ENCODE peak calls at places on chromosomes 11 and 22, in seven cellular contexts. One of them, this sample, is unnamed.

GRCh38 chr11:8871283-8871775 is 39.7 kb upstream of the AKIP1 start:
- DNase-seq in Caki2: peak; percentile 61
- DNase-seq in caudate nucleus: no peak
- DNase-seq in PC-9: peak; percentile 36
- DNase-seq in dermis blood vessel endothelial cell: peak; percentile 81
- DNase-seq in foreskin fibroblast: peak; percentile 95
- DNase-seq in lower leg skin: peak; percentile 60
- DNase-seq in this sample: peak; percentile 93

GRCh38 chr11:10490398-10491232 is 35.6 kb downstream of the AMPD3 start:
- DNase-seq in Caki2: peak; percentile 99
- DNase-seq in caudate nucleus: peak; percentile 72
- DNase-seq in PC-9: peak; percentile 88
- DNase-seq in dermis blood vessel endothelial cell: peak; percentile 93
- DNase-seq in foreskin fibroblast: peak; percentile 100
- DNase-seq in lower leg skin: peak; percentile 78
- DNase-seq in this sample: peak; percentile 99

GRCh38 chr11:73058989-73059674 is 83.0 kb downstream of the FCHSD2 start:
- DNase-seq in Caki2: no peak
- DNase-seq in caudate nucleus: no peak
- DNase-seq in PC-9: no peak
- DNase-seq in dermis blood vessel endothelial cell: no peak
- DNase-seq in foreskin fibroblast: no peak
- DNase-seq in lower leg skin: no peak
- DNase-seq in this sample: no peak

GRCh38 chr11:3674189-3674588 is 3.0 kb upstream of the CHRNA10 start:
- DNase-seq in Caki2: peak; percentile 52
- DNase-seq in caudate nucleus: no peak
- DNase-seq in PC-9: peak; percentile 58
- DNase-seq in dermis blood vessel endothelial cell: peak; percentile 61
- DNase-seq in foreskin fibroblast: peak; percentile 31
- DNase-seq in lower leg skin: no peak
- DNase-seq in this sample: peak; percentile 14

GRCh38 chr11:132904566-132904965 is 627.7 kb downstream of the OPCML start:
- DNase-seq in Caki2: no peak
- DNase-seq in caudate nucleus: no peak
- DNase-seq in PC-9: no peak
- DNase-seq in dermis blood vessel endothelial cell: no peak
- DNase-seq in foreskin fibroblast: no peak
- DNase-seq in lower leg skin: no peak
- DNase-seq in this sample: no peak

GRCh38 chr11:26931248-26931631 is 62.7 kb upstream of the FIBIN start:
- DNase-seq in Caki2: no peak
- DNase-seq in caudate nucleus: no peak
- DNase-seq in PC-9: no peak
- DNase-seq in dermis blood vessel endothelial cell: no peak
- DNase-seq in foreskin fibroblast: peak; percentile 76
- DNase-seq in lower leg skin: no peak
- DNase-seq in this sample: no peak

GRCh38 chr11:8870461-8871282 is 40.3 kb upstream of the AKIP1 start:
- DNase-seq in Caki2: peak; percentile 64
- DNase-seq in caudate nucleus: peak; percentile 5
- DNase-seq in PC-9: peak; percentile 53
- DNase-seq in dermis blood vessel endothelial cell: peak; percentile 74
- DNase-seq in foreskin fibroblast: peak; percentile 84
- DNase-seq in lower leg skin: peak; percentile 33
- DNase-seq in this sample: peak; percentile 67

GRCh38 chr11:118923721-118924587 is 1.8 kb downstream of the BCL9L start:
- DNase-seq in Caki2: no peak
- DNase-seq in caudate nucleus: no peak
- DNase-seq in PC-9: no peak
- DNase-seq in dermis blood vessel endothelial cell: no peak
- DNase-seq in foreskin fibroblast: peak; percentile 40
- DNase-seq in lower leg skin: peak; percentile 21
- DNase-seq in this sample: no peak

GRCh38 chr11:117970400-117971024 is 15.7 kb upstream of the IL10RA start:
- DNase-seq in Caki2: peak; percentile 1
- DNase-seq in caudate nucleus: no peak
- DNase-seq in PC-9: peak; percentile 54
- DNase-seq in dermis blood vessel endothelial cell: peak; percentile 23
- DNase-seq in foreskin fibroblast: no peak
- DNase-seq in lower leg skin: no peak
- DNase-seq in this sample: no peak

GRCh38 chr22:19011075-19011474 is 75.0 kb upstream of the PRODH start:
- DNase-seq in Caki2: peak; percentile 72
- DNase-seq in caudate nucleus: no peak
- DNase-seq in PC-9: no peak
- DNase-seq in dermis blood vessel endothelial cell: no peak
- DNase-seq in foreskin fibroblast: no peak
- DNase-seq in lower leg skin: no peak
- DNase-seq in this sample: no peak

GRCh38 chr11:124753207-124753606 is 1.2 kb upstream of the VSIG2 start:
- DNase-seq in Caki2: no peak
- DNase-seq in caudate nucleus: no peak
- DNase-seq in PC-9: peak; percentile 55
- DNase-seq in dermis blood vessel endothelial cell: no peak
- DNase-seq in foreskin fibroblast: peak; percentile 44
- DNase-seq in lower leg skin: no peak
- DNase-seq in this sample: no peak

GRCh38 chr11:60116996-60117790 is 28.7 kb downstream of the MS4A2 start:
- DNase-seq in Caki2: no peak
- DNase-seq in caudate nucleus: no peak
- DNase-seq in PC-9: no peak
- DNase-seq in dermis blood vessel endothelial cell: no peak
- DNase-seq in foreskin fibroblast: no peak
- DNase-seq in lower leg skin: no peak
- DNase-seq in this sample: no peak

GRCh38 chr22:43852605-43853327 is 9.5 kb downstream of the SULT4A1 start:
- DNase-seq in Caki2: no peak
- DNase-seq in caudate nucleus: no peak
- DNase-seq in PC-9: no peak
- DNase-seq in dermis blood vessel endothelial cell: no peak
- DNase-seq in foreskin fibroblast: no peak
- DNase-seq in lower leg skin: no peak
- DNase-seq in this sample: no peak

GRCh38 chr11:62444271-62444833 is 25.5 kb downstream of the SCGB1A1 start:
- DNase-seq in Caki2: no peak
- DNase-seq in caudate nucleus: no peak
- DNase-seq in PC-9: no peak
- DNase-seq in dermis blood vessel endothelial cell: peak; percentile 66
- DNase-seq in foreskin fibroblast: peak; percentile 92
- DNase-seq in lower leg skin: peak; percentile 64
- DNase-seq in this sample: peak; percentile 62

GRCh38 chr11:64998690-64999431 is 2.1 kb upstream of the BATF2 start:
- DNase-seq in Caki2: peak; percentile 60
- DNase-seq in caudate nucleus: no peak
- DNase-seq in PC-9: no peak
- DNase-seq in dermis blood vessel endothelial cell: no peak
- DNase-seq in foreskin fibroblast: no peak
- DNase-seq in lower leg skin: no peak
- DNase-seq in this sample: no peak

GRCh38 chr22:36331912-36332622 is 55.7 kb downstream of the MYH9 start:
- DNase-seq in Caki2: peak; percentile 76
- DNase-seq in caudate nucleus: no peak
- DNase-seq in PC-9: peak; percentile 65
- DNase-seq in dermis blood vessel endothelial cell: peak; percentile 71
- DNase-seq in foreskin fibroblast: peak; percentile 80
- DNase-seq in lower leg skin: peak; percentile 85
- DNase-seq in this sample: peak; percentile 46

This sample was measured in HCEC 1CT.